ENCODE peak calls at places on chromosome 17, in five cellular contexts. O is tibial nerve, Y is neural progenitor cell, V is dorsolateral prefrontal cortex, X is DND-41. N is an unnamed sample.

GRCh38 chr17:80152057-80152831 is 5.3 kb upstream of the EIF4A3 start:
- DNase-seq in O (no peak), Y (no peak), V (no peak), X (peak; percentile 51), N (peak; percentile 45)

GRCh38 chr17:49748223-49748622 is 15.7 kb downstream of the FAM117A start:
- DNase-seq in O (no peak), Y (no peak), V (no peak), X (peak; percentile 45), N (no peak)

GRCh38 chr17:9370464-9370863 is 205.2 kb downstream of the STX8 start:
- DNase-seq in O (no peak), Y (no peak), V (no peak), X (no peak), N (peak; percentile 66)

GRCh38 chr17:35084987-35085386 is 21.5 kb upstream of the RFFL start:
- DNase-seq in O (no peak), Y (no peak), V (no peak), X (no peak), N (no peak)

GRCh38 chr17:82603981-82604448 is 44.2 kb downstream of the WDR45B start:
- DNase-seq in O (peak; percentile 56), Y (no peak), V (no peak), X (no peak), N (no peak)

GRCh38 chr17:82970818-82971610 is 108.4 kb upstream of the METRNL start:
- DNase-seq in O (no peak), Y (no peak), V (no peak), X (no peak), N (no peak)

GRCh38 chr17:66849851-66850580 is 15.1 kb downstream of the CACNG5 start:
- DNase-seq in O (no peak), Y (no peak), V (no peak), X (no peak), N (no peak)

GRCh38 chr17:61139219-61139618 is 260.4 kb upstream of the TBX2 start:
- DNase-seq in O (no peak), Y (no peak), V (no peak), X (peak; percentile 89), N (peak; percentile 86)

GRCh38 chr17:15281909-15282308 is 16.8 kb upstream of the PMP22 start:
- DNase-seq in O (no peak), Y (no peak), V (no peak), X (no peak), N (no peak)

GRCh38 chr17:17216236-17216635 is 10.1 kb upstream of the PLD6 start:
- DNase-seq in O (no peak), Y (no peak), V (no peak), X (no peak), N (no peak)

GRCh38 chr17:7841309-7841621 is 7.2 kb downstream of the KDM6B start:
- DNase-seq in O (no peak), Y (no peak), V (no peak), X (no peak), N (no peak)
- H3K4me3 ChIP-seq in O (peak overlapping the region; percentile 59), Y (peak overlapping the region; percentile 76), V (peak overlapping the region; percentile 77), X (peak overlapping the region; percentile 91), N (peak overlapping the region; percentile 81)

GRCh38 chr17:64343833-64344637 is 46.6 kb downstream of the PECAM1 start:
- DNase-seq in O (no peak), Y (peak; percentile 10), V (peak; percentile 62), X (no peak), N (peak; percentile 69)
- TF ChIP-seq CTCF in O (no peak), Y (no peak), V (no peak), X (no peak), N (no peak)

DNA sequence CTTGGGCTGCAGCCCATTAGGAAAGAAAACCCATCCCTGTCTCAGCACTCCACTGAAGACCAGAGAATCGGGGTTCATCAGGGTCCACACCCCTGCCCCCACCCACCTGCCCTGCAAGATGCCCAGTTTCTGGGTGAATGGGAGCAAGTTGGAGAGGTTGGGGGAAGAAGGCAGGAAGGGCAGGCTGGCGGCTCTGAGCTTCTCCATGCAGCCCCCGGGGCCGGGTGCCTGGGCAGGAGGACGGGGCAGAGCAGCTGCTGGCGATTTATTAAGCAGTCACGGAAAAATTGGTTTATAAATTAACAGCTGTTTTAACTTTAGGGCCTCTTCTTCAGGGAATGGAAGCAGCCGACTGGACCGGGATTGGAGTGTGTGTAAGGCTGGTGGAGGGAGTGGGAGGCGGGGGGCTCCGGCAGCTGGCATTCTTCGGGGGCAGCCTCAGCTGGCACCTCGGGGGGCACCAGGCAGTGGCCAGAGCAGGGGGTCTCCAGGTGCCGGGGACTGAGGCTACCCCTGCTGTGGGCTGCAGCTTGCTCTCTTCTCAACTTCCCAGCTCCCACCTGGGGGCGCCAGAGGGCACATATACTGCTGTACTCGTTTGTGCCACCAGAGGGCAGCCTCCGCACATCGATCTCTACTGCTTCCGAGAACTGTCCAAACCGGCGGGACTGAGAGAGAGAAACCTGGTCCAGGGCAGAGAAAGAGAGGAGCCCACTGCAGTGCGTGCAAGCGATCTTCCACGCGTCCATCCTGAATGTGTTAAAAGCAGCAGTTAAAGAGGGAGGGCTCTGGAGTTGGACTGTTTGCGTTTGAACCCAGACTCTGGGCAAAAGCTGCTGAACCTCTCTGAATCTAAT is 5.0 kb upstream of the PPP1R1B start:
- DNase-seq in O (peak; percentile 84), Y (peak; percentile 90), V (peak; percentile 84), X (peak; percentile 89), N (peak; percentile 65)
- H3K4me3 ChIP-seq in O (no peak overlapping the region), Y (no peak overlapping the region), V (peak overlapping the region; percentile 27), X (peak overlapping the region; percentile 23), N (no peak overlapping the region)

GRCh38 chr17:73476890-73477350 is 165.1 kb upstream of the CDC42EP4 start:
- DNase-seq in O (no peak), Y (no peak), V (peak; percentile 55), X (no peak), N (no peak)

GRCh38 chr17:73480740-73481139 is 163.5 kb downstream of the SDK2 start:
- DNase-seq in O (no peak), Y (no peak), V (peak; percentile 63), X (no peak), N (no peak)

GRCh38 chr17:73482251-73482661 is 162.0 kb downstream of the SDK2 start:
- DNase-seq in O (no peak), Y (no peak), V (no peak), X (no peak), N (no peak)

GRCh38 chr17:73481672-73482071 is 162.6 kb downstream of the SDK2 start:
- DNase-seq in O (no peak), Y (no peak), V (no peak), X (no peak), N (no peak)

DNA sequence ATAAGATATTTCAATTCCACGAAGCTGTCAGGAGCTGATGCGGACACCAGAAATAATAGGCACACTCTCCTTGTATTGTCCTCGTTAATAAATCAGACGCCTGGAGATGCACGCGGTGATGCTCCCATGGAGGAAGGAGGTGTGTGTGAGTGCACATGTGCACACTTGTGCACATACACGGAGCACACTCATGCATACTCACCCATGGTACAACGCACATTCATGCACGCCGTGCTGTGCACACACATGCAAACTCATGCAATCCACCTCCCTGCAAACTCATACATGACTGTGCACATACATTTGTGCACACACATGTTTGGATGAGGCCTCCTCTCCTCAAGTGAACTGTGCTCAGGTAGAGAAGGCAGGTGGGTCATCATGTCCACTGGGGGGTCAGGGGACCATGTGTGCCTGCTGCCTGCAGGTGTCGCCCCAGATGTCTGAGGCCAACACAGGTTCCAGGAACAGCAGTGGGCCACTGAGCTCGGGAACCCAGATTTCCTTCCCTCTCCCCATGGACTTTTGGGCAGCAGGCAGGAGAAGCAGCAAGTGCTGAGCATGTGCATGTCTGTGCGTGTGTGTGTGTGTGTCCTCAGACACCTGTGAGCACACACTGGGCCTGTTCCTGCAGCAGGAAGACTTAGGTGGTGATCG is 165.3 kb downstream of the SDK2 start:
- DNase-seq in O (no peak), Y (peak; percentile 44), V (no peak), X (no peak), N (no peak)
- TF ChIP-seq CTCF in O (no peak), Y (peak; percentile 55), V (no peak), X (no peak), N (no peak)

DNA sequence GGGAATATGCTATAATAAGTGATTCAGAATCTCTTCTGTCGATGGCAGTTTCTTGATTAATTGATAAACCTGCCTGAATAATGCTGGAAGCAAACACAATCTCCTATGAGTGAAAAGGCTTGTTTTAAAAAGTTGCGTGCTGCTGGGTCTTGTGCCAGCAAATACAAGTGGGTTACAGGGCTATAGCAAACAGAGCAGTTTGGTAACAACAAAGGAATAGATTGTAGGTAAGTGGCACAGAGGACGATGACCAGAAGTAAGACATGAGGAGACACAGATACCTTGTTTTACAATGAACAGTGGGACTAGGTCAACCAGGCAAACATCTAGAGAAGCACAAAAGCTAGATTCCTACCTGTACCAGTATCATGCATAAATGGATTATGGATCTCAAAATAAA is 23.7 kb upstream of the FAAP100 start:
- DNase-seq in O (no peak), Y (no peak), V (no peak), X (no peak), N (no peak)
- H3K4me3 ChIP-seq in O (no peak overlapping the region), Y (no peak overlapping the region), V (no peak overlapping the region), X (no peak overlapping the region), N (no peak overlapping the region)

DNA sequence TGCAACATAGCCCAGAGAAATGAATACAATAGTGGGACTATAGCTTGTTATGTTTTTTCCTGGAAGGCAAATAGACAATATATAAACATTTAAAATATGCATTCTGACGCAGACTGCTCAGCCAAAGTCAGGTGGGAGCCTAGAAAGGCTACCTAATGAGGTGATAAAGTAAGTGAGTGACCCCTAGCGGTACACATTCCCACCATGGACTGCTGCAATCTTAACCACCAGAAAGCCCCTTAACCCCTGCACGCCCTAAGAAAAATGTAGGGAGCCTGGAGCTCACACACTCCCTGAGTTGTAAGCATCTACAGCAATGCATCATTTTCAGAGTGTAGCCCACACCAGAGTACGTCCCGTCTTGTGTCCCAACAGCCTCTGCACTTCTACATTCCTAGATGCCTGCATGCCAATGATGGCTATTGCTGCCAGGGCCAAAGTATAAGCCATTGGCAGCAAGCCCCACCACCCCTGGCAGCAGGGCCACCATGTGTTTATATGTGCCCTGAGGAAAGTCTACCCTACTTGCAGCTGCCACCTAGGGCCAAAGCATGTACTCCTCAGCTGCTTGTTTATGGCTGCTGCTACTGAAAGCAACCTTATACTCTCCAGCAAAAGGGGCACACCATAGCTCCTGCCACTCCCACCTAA is 127.6 kb downstream of the KIF2B start:
- DNase-seq in O (no peak), Y (peak; percentile 63), V (no peak), X (no peak), N (no peak)
- TF ChIP-seq CTCF in O (no peak), Y (peak; percentile 62), V (no peak), X (peak; percentile 12), N (no peak)

DNA sequence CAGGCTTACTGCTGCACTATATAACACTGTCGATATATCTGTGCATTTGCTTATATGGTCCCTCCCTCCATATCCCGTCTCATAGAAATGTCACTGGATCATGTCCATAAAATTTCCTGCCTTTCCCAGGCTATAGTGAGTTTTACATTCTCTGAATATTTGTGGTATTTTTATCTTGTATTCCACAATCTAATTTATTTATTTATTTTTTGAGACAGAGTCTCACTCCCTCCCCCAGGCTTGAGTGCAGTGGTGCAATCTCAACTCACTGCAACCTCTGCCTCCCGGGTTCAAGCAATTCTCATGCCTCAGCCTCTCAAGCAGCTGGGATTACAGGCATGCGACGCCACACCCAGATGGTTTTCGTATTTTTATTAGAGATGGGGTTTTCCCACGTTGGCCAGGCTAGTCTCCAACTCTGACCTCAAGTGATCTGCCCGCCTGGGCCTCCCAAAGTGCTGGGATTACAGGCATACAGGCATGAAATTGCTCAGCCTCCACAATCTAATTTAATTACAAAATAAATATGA is 12.9 kb downstream of the TRIM37 start:
- DNase-seq in O (no peak), Y (no peak), V (no peak), X (no peak), N (peak; percentile 97)
- H3K4me3 ChIP-seq in O (no peak overlapping the region), Y (no peak overlapping the region), V (no peak overlapping the region), X (no peak overlapping the region), N (no peak overlapping the region)

GRCh38 chr17:48153711-48154642 is 46.4 kb downstream of the SNX11 start:
- DNase-seq in O (no peak), Y (peak; percentile 72), V (no peak), X (peak; percentile 11), N (peak; percentile 53)
- TF ChIP-seq CTCF in O (no peak), Y (peak; percentile 68), V (no peak), X (peak; percentile 41), N (peak; percentile 60)

N was measured in AG10803.